ENCODE peak calls at places on chromosomes 12 and 14, in four cellular contexts. O, J, T and U are unnamed samples.
A peak's percentile ranks its signal among the peaks of the same experiment; 100 is the strongest.

GRCh38 chr12:27940756-27941402 is 31.7 kb downstream of the PTHLH start:
- DNase-seq in J (peak; percentile 67), O (no peak), T (peak; percentile 45), U (peak; percentile 82)

GRCh38 chr14:60651936-60652673 is 2.8 kb upstream of the SIX1 start:
- DNase-seq in O (peak; percentile 52), T (no peak), J (no peak), U (no peak)

GRCh38 chr14:79502751-79503148 is 708.6 kb downstream of the DIO2 start:
- DNase-seq in J (peak; percentile 19), O (no peak), T (no peak), U (no peak)

GRCh38 chr12:78562358-78563205 is 302.0 kb upstream of the SYT1 start:
- DNase-seq in T (no peak), O (no peak), J (no peak), U (no peak)

GRCh38 chr12:49212572-49212971 is 23.7 kb upstream of the TUBA1A start:
- DNase-seq in O (no peak), T (no peak), J (no peak), U (peak; percentile 26)

GRCh38 chr14:69561893-69562292 is 12.8 kb downstream of the CCDC177 start:
- DNase-seq in O (no peak), T (no peak), J (no peak), U (no peak)

GRCh38 chr12:57765003-57765697 is 1.7 kb downstream of the CYP27B1 start:
- DNase-seq in J (peak; percentile 28), O (peak; percentile 86), T (no peak), U (no peak)

GRCh38 chr14:42927313-42927712 is 1320.6 kb downstream of the LRFN5 start:
- DNase-seq in T (no peak), O (no peak), J (no peak), U (no peak)

GRCh38 chr12:109304485-109304884 is 4.6 kb downstream of the FOXN4 start:
- DNase-seq in J (no peak), T (no peak), O (no peak), U (no peak)

GRCh38 chr12:96448287-96448686 is 41.1 kb upstream of the CFAP54 start:
- DNase-seq in J (peak; percentile 85), O (no peak), T (no peak), U (no peak)

GRCh38 chr12:6253278-6253677 is 53.1 kb downstream of the CD9 start:
- DNase-seq in T (no peak), O (no peak), J (no peak), U (no peak)

GRCh38 chr14:52315355-52315718 is 1.2 kb downstream of the PTGER2 start:
- DNase-seq in J (no peak), T (no peak), O (no peak), U (no peak)

GRCh38 chr12:133222211-133222610 is 13.5 kb downstream of the ANHX start:
- DNase-seq in O (no peak), J (no peak), T (no peak), U (no peak)

GRCh38 chr12:133215724-133216123 is 20.0 kb downstream of the ANHX start:
- DNase-seq in O (no peak), T (no peak), J (no peak), U (no peak)

GRCh38 chr12:133220521-133220920 is 15.2 kb downstream of the ANHX start:
- DNase-seq in J (no peak), T (no peak), O (no peak), U (no peak)

GRCh38 chr12:133221241-133221640 is 14.4 kb downstream of the ANHX start:
- DNase-seq in T (no peak), J (no peak), O (no peak), U (no peak)

GRCh38 chr12:133217219-133217618 is 18.5 kb downstream of the ANHX start:
- DNase-seq in T (no peak), J (no peak), O (no peak), U (no peak)
- H3K9me3 ChIP-seq in T (peaks cover 16% of the 10 kb centered on the region), J (no peaks in the 10 kb centered on the region), O (peaks cover 99% of the 10 kb centered on the region), U (peaks cover 55% of the 10 kb centered on the region)

DNA sequence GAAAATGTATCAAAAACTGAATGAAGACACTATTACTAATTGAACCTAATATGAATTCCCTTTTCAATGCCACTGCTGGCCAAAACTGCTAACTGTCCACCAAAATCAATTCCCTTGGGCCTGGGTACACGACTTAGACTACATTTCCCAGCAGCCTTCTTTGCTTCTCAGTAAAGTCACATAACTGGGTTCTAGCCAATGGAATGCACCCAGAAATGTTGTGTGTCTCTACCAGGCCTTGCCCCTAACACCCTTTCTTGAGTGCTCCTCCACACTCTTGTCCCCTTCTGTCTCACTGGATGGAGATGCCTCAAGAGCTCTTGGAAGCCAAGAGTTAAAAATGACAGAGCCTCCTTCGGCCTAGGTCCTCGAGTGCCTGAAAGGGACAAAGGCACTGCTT is 156.8 kb downstream of the PPM1H start:
- DNase-seq in T (no peak), J (no peak), O (no peak), U (no peak)
- H3K27ac ChIP-seq in T (no peak overlapping the region), J (no peak overlapping the region), O (no peak overlapping the region), U (no peak overlapping the region)

GRCh38 chr14:105878554-105878953 is 352.2 kb downstream of the TMEM121 start:
- DNase-seq in J (no peak), T (no peak), O (peak; percentile 68), U (peak; percentile 43)

GRCh38 chr14:105878125-105878524 is 351.7 kb downstream of the TMEM121 start:
- DNase-seq in J (no peak), O (peak; percentile 62), T (no peak), U (peak; percentile 46)

GRCh38 chr14:105876158-105876557 is 349.8 kb downstream of the TMEM121 start:
- DNase-seq in J (no peak), O (peak; percentile 11), T (no peak), U (no peak)

GRCh38 chr14:105877645-105878044 is 351.3 kb downstream of the TMEM121 start:
- DNase-seq in T (no peak), O (peak; percentile 43), J (no peak), U (no peak)

GRCh38 chr14:105876829-105877228 is 350.4 kb downstream of the TMEM121 start:
- DNase-seq in J (no peak), O (peak; percentile 53), T (no peak), U (no peak)
- H3K9me3 ChIP-seq in J (no peaks in the 10 kb centered on the region), O (no peaks in the 10 kb centered on the region), T (no peaks in the 10 kb centered on the region), U (no peaks in the 10 kb centered on the region)

GRCh38 chr14:72646861-72647528 is 246.9 kb downstream of the DPF3 start:
- DNase-seq in T (no peak), J (peak; percentile 91), O (no peak), U (no peak)

GRCh38 chr14:72645706-72646105 is 248.2 kb downstream of the DPF3 start:
- DNase-seq in J (no peak), T (no peak), O (no peak), U (no peak)

GRCh38 chr14:72644038-72644437 is 249.9 kb downstream of the DPF3 start:
- DNase-seq in J (no peak), O (no peak), T (no peak), U (no peak)

GRCh38 chr14:72643317-72643801 is 250.5 kb downstream of the DPF3 start:
- DNase-seq in J (peak; percentile 100), O (no peak), T (no peak), U (no peak)

GRCh38 chr14:72644758-72645489 is 249.0 kb downstream of the DPF3 start:
- DNase-seq in T (no peak), J (no peak), O (no peak), U (no peak)
- H3K27ac ChIP-seq in T (no peak overlapping the region), J (no peak overlapping the region), O (no peak overlapping the region), U (no peak overlapping the region)